ENCODE peak calls at places on chromosomes 11 and 22, in nine cellular contexts. T, K, J, U, I, Q, W, H and X are unnamed samples.

GRCh38 chr11:118846181-118846946 is 37.3 kb upstream of the CXCR5 start:
- DNase-seq in T (no peak), K (no peak), J (no peak), U (no peak), I (no peak), Q (no peak), W (no peak), H (no peak), X (no peak)

GRCh38 chr11:71298761-71299181 is 46.4 kb upstream of the SHANK2 start:
- DNase-seq in T (no peak), K (no peak), J (no peak), U (no peak), I (no peak), Q (no peak), W (no peak), H (no peak), X (no peak)

GRCh38 chr22:20776624-20777405 is 2.9 kb downstream of the SERPIND1 start:
- DNase-seq in T (no peak), K (no peak), J (no peak), U (no peak), I (no peak), Q (no peak), W (no peak), H (no peak), X (peak)

GRCh38 chr11:6431861-6432260 is 8.9 kb downstream of the HPX start:
- DNase-seq in T (no peak), K (no peak), J (peak), U (no peak), I (no peak), Q (no peak), W (peak), H (no peak), X (no peak)

GRCh38 chr22:46250783-46251125 is 661 bp upstream of the CDPF1 start:
- DNase-seq in T (no peak), K (peak), J (no peak), U (no peak), I (no peak), Q (no peak), W (no peak), H (no peak), X (no peak)

GRCh38 chr11:115961168-115962003 is 457.2 kb upstream of the CADM1 start:
- DNase-seq in T (no peak), K (no peak), J (no peak), U (no peak), I (no peak), Q (no peak), W (no peak), H (no peak), X (no peak)

GRCh38 chr22:44128961-44129613 is 51.6 kb upstream of the PARVG start:
- DNase-seq in T (no peak), K (no peak), J (no peak), U (no peak), I (no peak), Q (no peak), W (no peak), H (no peak), X (no peak)

GRCh38 chr22:42473484-42474193 is 41.4 kb upstream of the NFAM1 start:
- DNase-seq in T (peak), K (no peak), J (peak), U (no peak), I (no peak), Q (peak), W (peak), H (peak), X (no peak)

GRCh38 chr11:121254756-121255155 is 37.8 kb upstream of the SC5D start:
- DNase-seq in T (no peak), K (no peak), J (no peak), U (no peak), I (no peak), Q (no peak), W (no peak), H (no peak), X (no peak)

GRCh38 chr11:43770173-43770572 is 89.6 kb downstream of the HSD17B12 start:
- DNase-seq in T (no peak), K (no peak), J (no peak), U (no peak), I (no peak), Q (no peak), W (no peak), H (no peak), X (peak)